ENCODE peak calls at places on chromosomes 4 and X, in nine cellular contexts. R is H9; D is pancreas; W is ovary; V is lung; T is HCT116; P is gastrocnemius medialis; A is OCI-LY7; U is CD4-positive, alpha-beta T cell. B is an unnamed sample.
A peak's percentile ranks its signal among the peaks of the same experiment; 100 is the strongest.

GRCh38 chr4:144709793-144710525 is 64.0 kb downstream of the HHIP start:
- DNase-seq in W (no peak), R (no peak), V (no peak), P (no peak), A (no peak), D (no peak), T (peak; percentile 81), U (no peak), B (no peak)

GRCh38 chr4:21879187-21879586 is 69.4 kb downstream of the KCNIP4 start:
- DNase-seq in A (no peak), D (no peak), R (peak; percentile 74), V (no peak), P (no peak), U (no peak), T (no peak), W (no peak), B (no peak)

GRCh38 chr4:72631296-72631695 is 62.3 kb upstream of the ADAMTS3 start:
- DNase-seq in A (no peak), D (no peak), P (no peak), V (no peak), U (no peak), R (no peak), W (peak; percentile 29), T (no peak), B (peak; percentile 39)

GRCh38 chr4:148284526-148285193 is 157.6 kb downstream of the NR3C2 start:
- DNase-seq in W (no peak), T (no peak), V (no peak), A (no peak), D (no peak), U (no peak), R (no peak), P (no peak), B (no peak)

GRCh38 chrX:30830544-30830943 is 58.5 kb downstream of the TAB3 start:
- DNase-seq in P (no peak), W (no peak), T (no peak), V (no peak), U (no peak), D (no peak), R (no peak), A (no peak), B (no peak)

GRCh38 chr4:2247128-2248043 is 5.5 kb upstream of the HAUS3 start:
- DNase-seq in V (no peak), T (no peak), P (no peak), A (no peak), R (no peak), U (no peak), D (peak; percentile 13), W (no peak), B (peak; percentile 3)

GRCh38 chrX:38985375-38985774 is 184.1 kb downstream of the MID1IP1 start:
- DNase-seq in T (no peak), W (no peak), U (no peak), D (no peak), R (no peak), V (no peak), A (peak; percentile 75), P (no peak), B (no peak)

GRCh38 chr4:40976343-40976742 is 226.6 kb downstream of the NSUN7 start:
- DNase-seq in D (peak; percentile 32), A (peak; percentile 75), P (no peak), U (no peak), V (no peak), W (no peak), R (no peak), T (peak; percentile 51), B (peak; percentile 43)

GRCh38 chrX:38095971-38096529 is 89.7 kb downstream of the SYTL5 start:
- DNase-seq in D (no peak), P (no peak), A (no peak), T (peak; percentile 22), V (no peak), R (no peak), U (no peak), W (no peak), B (no peak)

GRCh38 chr4:7673111-7673510 is 238.4 kb upstream of the PSAPL1 start:
- DNase-seq in W (no peak), U (no peak), T (no peak), P (no peak), D (no peak), R (no peak), A (no peak), V (no peak), B (no peak)

GRCh38 chr4:130563185-130563890 is 1467.4 kb downstream of the C4orf33 start:
- DNase-seq in R (peak; percentile 81), U (no peak), P (no peak), D (peak; percentile 56), A (no peak), W (no peak), T (peak; percentile 66), V (peak; percentile 31), B (peak; percentile 4)

GRCh38 chr4:37388672-37389368 is 144.3 kb downstream of the NWD2 start:
- DNase-seq in R (peak; percentile 55), D (no peak), A (no peak), V (no peak), P (no peak), W (no peak), U (no peak), T (no peak), B (no peak)

GRCh38 chr4:79340568-79340967 is 14.7 kb upstream of the NAA11 start:
- DNase-seq in U (no peak), A (no peak), R (no peak), P (no peak), T (no peak), D (no peak), V (no peak), W (no peak), B (no peak)

GRCh38 chr4:151231915-151232595 is 44.9 kb upstream of the PRSS48 start:
- DNase-seq in P (no peak), V (no peak), U (no peak), R (no peak), A (no peak), W (no peak), T (no peak), D (no peak), B (no peak)

GRCh38 chr4:31051565-31051964 is 331.4 kb downstream of the PCDH7 start:
- DNase-seq in P (no peak), V (no peak), U (no peak), D (no peak), A (no peak), W (no peak), T (no peak), R (no peak), B (no peak)

GRCh38 chr4:137531951-137532868 is at the start of gene PCDH18:
- DNase-seq in V (peak; percentile 82), T (no peak), W (peak; percentile 97), A (no peak), P (peak; percentile 82), U (no peak), R (peak; percentile 91), D (peak; percentile 53), B (peak; percentile 90)

DNA sequence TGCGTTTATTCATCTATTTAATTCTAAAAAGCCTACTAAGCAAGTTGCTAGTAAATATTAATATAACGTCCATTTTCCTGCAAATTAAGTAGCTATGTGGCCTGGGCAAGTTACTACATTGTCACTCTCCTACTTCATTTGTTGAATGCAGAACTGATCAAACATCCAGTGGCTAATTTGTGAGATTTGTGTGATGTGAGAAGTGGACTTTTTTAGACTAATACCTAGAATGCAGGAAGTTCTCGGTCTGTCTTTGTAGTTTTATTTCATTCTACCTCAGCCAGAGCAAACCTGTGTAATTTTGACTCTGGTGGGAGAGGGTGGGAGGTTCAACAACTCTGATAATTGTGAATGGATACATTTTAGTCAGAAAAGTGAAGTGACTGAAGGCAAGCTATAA is 840 bp downstream of the GUF1 start:
- DNase-seq in T (no peak), P (no peak), R (no peak), D (no peak), A (peak; percentile 12), V (no peak), U (no peak), W (no peak), B (no peak)
- H3K27ac ChIP-seq in T (peak overlapping the region; percentile 79), P (peak overlapping the region; percentile 87), R (no peak overlapping the region), D (peak overlapping the region; percentile 89), A (peak overlapping the region; percentile 57), V (peak overlapping the region; percentile 98), U (peak overlapping the region; percentile 92), W (peak overlapping the region; percentile 78), B (peak overlapping the region; percentile 93)

DNA sequence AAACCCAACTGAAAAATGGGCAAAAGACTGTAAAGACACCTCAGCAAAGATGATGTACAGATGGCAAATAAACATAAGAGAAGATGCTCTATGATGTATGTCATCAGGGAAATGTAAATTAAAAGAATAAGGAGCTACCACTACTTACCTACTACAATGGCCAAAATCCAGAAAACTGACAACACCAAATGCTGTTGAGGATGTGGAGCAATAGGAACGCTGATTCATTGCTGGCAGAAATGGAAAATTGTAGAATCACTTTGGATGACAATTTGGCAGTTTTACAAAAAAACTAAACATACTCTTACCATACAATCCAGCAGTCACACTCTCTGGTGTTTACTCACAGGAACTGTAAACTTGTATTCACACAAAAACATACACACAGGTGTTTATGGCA is 222.3 kb upstream of the LDB2 start:
- DNase-seq in P (no peak), W (no peak), D (no peak), T (no peak), R (no peak), V (no peak), U (no peak), A (no peak), B (no peak)
- H3K27ac ChIP-seq in P (no peak overlapping the region), W (no peak overlapping the region), D (no peak overlapping the region), T (no peak overlapping the region), R (no peak overlapping the region), V (no peak overlapping the region), U (no peak overlapping the region), A (no peak overlapping the region), B (no peak overlapping the region)

GRCh38 chrX:68935362-68935761 is 106.5 kb downstream of the EFNB1 start:
- DNase-seq in T (no peak), V (no peak), U (no peak), R (no peak), A (no peak), P (no peak), W (no peak), D (no peak), B (no peak)

GRCh38 chrX:68936608-68937007 is 107.8 kb downstream of the EFNB1 start:
- DNase-seq in R (no peak), T (no peak), P (peak; percentile 13), U (no peak), V (no peak), A (no peak), D (no peak), W (no peak), B (no peak)

GRCh38 chrX:68934922-68935321 is 106.1 kb downstream of the EFNB1 start:
- DNase-seq in W (no peak), T (no peak), R (no peak), P (no peak), A (no peak), D (no peak), U (no peak), V (no peak), B (no peak)

GRCh38 chrX:68937581-68937980 is 108.8 kb downstream of the EFNB1 start:
- DNase-seq in R (no peak), U (no peak), W (no peak), D (no peak), V (no peak), A (no peak), P (no peak), T (no peak), B (no peak)

GRCh38 chrX:68936186-68936585 is 107.4 kb downstream of the EFNB1 start:
- DNase-seq in T (no peak), A (no peak), V (no peak), D (no peak), W (no peak), U (no peak), R (no peak), P (no peak), B (no peak)
- H3K27ac ChIP-seq in T (no peak overlapping the region), A (no peak overlapping the region), V (peak overlapping the region; percentile 21), D (no peak overlapping the region), W (no peak overlapping the region), U (no peak overlapping the region), R (no peak overlapping the region), P (no peak overlapping the region), B (no peak overlapping the region)

GRCh38 chr4:108762559-108763225 is at the start of gene ETNPPL:
- DNase-seq in D (peak; percentile 20), A (no peak), R (peak; percentile 86), U (peak; percentile 6), T (no peak), V (no peak), W (no peak), P (no peak), B (peak; percentile 19)
- H3K27ac ChIP-seq in D (no peak within 1 kb of the TSS), A (no peak within 1 kb of the TSS), R (no peak within 1 kb of the TSS), U (no peak within 1 kb of the TSS), T (no peak within 1 kb of the TSS), V (no peak within 1 kb of the TSS), W (no peak within 1 kb of the TSS), P (no peak within 1 kb of the TSS), B (no peak within 1 kb of the TSS)

B was measured in thyroid gland.